ENCODE peak calls at places on chromosomes 16 and 17, in five cellular contexts. One of them, this sample, is unnamed.

GRCh38 chr17:73393381-73393780 is 81.6 kb upstream of the CDC42EP4 start:
- DNase-seq in T47D: no peak
- DNase-seq in COLO829: no peak
- DNase-seq in activated CD4-positive, alpha-beta T cell treated with anti-CD3 and anti-CD28 coated beads, Interleukin-2, amount 10 ng/mL, durations not matched to agents 24 days and 14 days: no peak
- DNase-seq in uterus: no peak
- DNase-seq in this sample: peak

GRCh38 chr16:9428355-9429005 is 337.0 kb downstream of the HAPSTR1 start:
- DNase-seq in T47D: no peak
- DNase-seq in COLO829: no peak
- DNase-seq in activated CD4-positive, alpha-beta T cell treated with anti-CD3 and anti-CD28 coated beads, Interleukin-2, amount 10 ng/mL, durations not matched to agents 24 days and 14 days: no peak
- DNase-seq in uterus: no peak
- DNase-seq in this sample: peak

GRCh38 chr17:1643293-1643998 is 2.1 kb downstream of the SCARF1 start:
- DNase-seq in T47D: peak
- DNase-seq in COLO829: no peak
- DNase-seq in activated CD4-positive, alpha-beta T cell treated with anti-CD3 and anti-CD28 coated beads, Interleukin-2, amount 10 ng/mL, durations not matched to agents 24 days and 14 days: peak
- DNase-seq in uterus: no peak
- DNase-seq in this sample: peak

GRCh38 chr16:17836868-17837602 is 366.3 kb upstream of the XYLT1 start:
- DNase-seq in T47D: no peak
- DNase-seq in COLO829: no peak
- DNase-seq in activated CD4-positive, alpha-beta T cell treated with anti-CD3 and anti-CD28 coated beads, Interleukin-2, amount 10 ng/mL, durations not matched to agents 24 days and 14 days: no peak
- DNase-seq in uterus: no peak
- DNase-seq in this sample: peak

GRCh38 chr16:2475413-2476344 is 752 bp downstream of the TBC1D24 start:
- DNase-seq in T47D: peak
- DNase-seq in COLO829: no peak
- DNase-seq in activated CD4-positive, alpha-beta T cell treated with anti-CD3 and anti-CD28 coated beads, Interleukin-2, amount 10 ng/mL, durations not matched to agents 24 days and 14 days: peak
- DNase-seq in uterus: no peak
- DNase-seq in this sample: peak

GRCh38 chr17:77825621-77826020 is 132.9 kb upstream of the TNRC6C start:
- DNase-seq in T47D: no peak
- DNase-seq in COLO829: no peak
- DNase-seq in activated CD4-positive, alpha-beta T cell treated with anti-CD3 and anti-CD28 coated beads, Interleukin-2, amount 10 ng/mL, durations not matched to agents 24 days and 14 days: no peak
- DNase-seq in uterus: no peak
- DNase-seq in this sample: no peak

GRCh38 chr17:41965694-41966375 is 760 bp upstream of the CNP start:
- DNase-seq in T47D: peak
- DNase-seq in COLO829: no peak
- DNase-seq in activated CD4-positive, alpha-beta T cell treated with anti-CD3 and anti-CD28 coated beads, Interleukin-2, amount 10 ng/mL, durations not matched to agents 24 days and 14 days: peak
- DNase-seq in uterus: peak
- DNase-seq in this sample: peak

GRCh38 chr17:5500804-5501391 is 14.5 kb downstream of the MIS12 start:
- DNase-seq in T47D: peak
- DNase-seq in COLO829: peak
- DNase-seq in activated CD4-positive, alpha-beta T cell treated with anti-CD3 and anti-CD28 coated beads, Interleukin-2, amount 10 ng/mL, durations not matched to agents 24 days and 14 days: peak
- DNase-seq in uterus: peak
- DNase-seq in this sample: peak

GRCh38 chr16:23729503-23730424 is 16.7 kb upstream of the ERN2 start:
- DNase-seq in T47D: no peak
- DNase-seq in COLO829: no peak
- DNase-seq in activated CD4-positive, alpha-beta T cell treated with anti-CD3 and anti-CD28 coated beads, Interleukin-2, amount 10 ng/mL, durations not matched to agents 24 days and 14 days: no peak
- DNase-seq in uterus: no peak
- DNase-seq in this sample: peak

GRCh38 chr17:56514899-56515298 is 78.6 kb upstream of the NOG start:
- DNase-seq in T47D: no peak
- DNase-seq in COLO829: no peak
- DNase-seq in activated CD4-positive, alpha-beta T cell treated with anti-CD3 and anti-CD28 coated beads, Interleukin-2, amount 10 ng/mL, durations not matched to agents 24 days and 14 days: no peak
- DNase-seq in uterus: no peak
- DNase-seq in this sample: no peak

GRCh38 chr17:83085526-83086196 is 6.3 kb downstream of the METRNL start:
- DNase-seq in T47D: no peak
- DNase-seq in COLO829: no peak
- DNase-seq in activated CD4-positive, alpha-beta T cell treated with anti-CD3 and anti-CD28 coated beads, Interleukin-2, amount 10 ng/mL, durations not matched to agents 24 days and 14 days: no peak
- DNase-seq in uterus: no peak
- DNase-seq in this sample: no peak

GRCh38 chr16:71311553-71312158 is 22.5 kb upstream of the CMTR2 start:
- DNase-seq in T47D: no peak
- DNase-seq in COLO829: peak
- DNase-seq in activated CD4-positive, alpha-beta T cell treated with anti-CD3 and anti-CD28 coated beads, Interleukin-2, amount 10 ng/mL, durations not matched to agents 24 days and 14 days: peak
- DNase-seq in uterus: no peak
- DNase-seq in this sample: peak

GRCh38 chr17:40602445-40603443 is 37.5 kb upstream of the CCR7 start:
- DNase-seq in T47D: no peak
- DNase-seq in COLO829: no peak
- DNase-seq in activated CD4-positive, alpha-beta T cell treated with anti-CD3 and anti-CD28 coated beads, Interleukin-2, amount 10 ng/mL, durations not matched to agents 24 days and 14 days: peak
- DNase-seq in uterus: no peak
- DNase-seq in this sample: no peak